ENCODE peak calls at places on chromosomes 1 and 21, in four cellular contexts. E is A549, F is IMR-90, S is K562. W is an unnamed sample.

GRCh38 chr1:182301467-182302198 is 90.0 kb downstream of the GLUL start:
- DNase-seq in E (no peak), S (peak), F (peak), W (peak)

GRCh38 chr21:38027901-38028300 is 111.6 kb upstream of the KCNJ6 start:
- DNase-seq in E (peak), F (no peak), S (no peak), W (no peak)

GRCh38 chr1:208254862-208255261 is 10.7 kb upstream of the PLXNA2 start:
- DNase-seq in E (no peak), S (no peak), F (peak), W (no peak)

GRCh38 chr1:246155923-246156322 is 351.2 kb downstream of the SMYD3 start:
- DNase-seq in F (peak), S (no peak), E (no peak), W (no peak)

GRCh38 chr1:245680395-245680794 is 525.6 kb downstream of the KIF26B start:
- DNase-seq in S (no peak), F (no peak), E (no peak), W (no peak)

GRCh38 chr1:209335090-209335692 is 248.3 kb upstream of the CAMK1G start:
- DNase-seq in F (peak), S (peak), E (peak), W (peak)

GRCh38 chr1:20442920-20443625 is 42.9 kb downstream of the CAMK2N1 start:
- DNase-seq in F (peak), S (no peak), E (no peak), W (no peak)

GRCh38 chr1:220431840-220432239 is 96.1 kb upstream of the MARK1 start:
- DNase-seq in F (no peak), E (no peak), S (no peak), W (no peak)

GRCh38 chr1:224616761-224617409 is 768 bp downstream of the CNIH3 start:
- DNase-seq in S (no peak), E (no peak), F (no peak), W (no peak)

GRCh38 chr1:19203440-19203839 is 6.6 kb downstream of the UBR4 start:
- DNase-seq in E (no peak), F (peak), S (no peak), W (no peak)

GRCh38 chr1:18950415-18951026 is 6.0 kb downstream of the IFFO2 start:
- DNase-seq in E (no peak), S (no peak), F (no peak), W (no peak)

GRCh38 chr1:168112673-168113305 is 23.9 kb downstream of the GPR161 start:
- DNase-seq in F (peak), S (no peak), E (no peak), W (no peak)

GRCh38 chr1:201882665-201883132 is 6.0 kb upstream of the SHISA4 start:
- DNase-seq in S (peak), F (peak), E (no peak), W (no peak)

GRCh38 chr1:85445906-85446305 is 19.1 kb downstream of the DDAH1 start:
- DNase-seq in S (no peak), E (no peak), F (peak), W (no peak)

GRCh38 chr21:34123609-34124008 is 50.2 kb downstream of the MRPS6 start:
- DNase-seq in F (no peak), S (no peak), E (no peak), W (no peak)

GRCh38 chr1:24771574-24771973 is 26.3 kb downstream of the CLIC4 start:
- DNase-seq in S (no peak), F (no peak), E (no peak), W (no peak)

GRCh38 chr1:52569333-52570265 is 16.7 kb upstream of the TUT4 start:
- DNase-seq in E (no peak), F (no peak), S (no peak), W (no peak)

GRCh38 chr21:45013271-45013841 is 61.0 kb upstream of the ADARB1 start:
- DNase-seq in F (no peak), E (no peak), S (no peak), W (peak)

GRCh38 chr1:162612606-162613400 is 19.5 kb upstream of the DDR2 start:
- DNase-seq in E (no peak), S (no peak), F (peak), W (peak)

GRCh38 chr1:229092377-229093257 is 178.3 kb upstream of the RAB4A start:
- DNase-seq in F (no peak), S (no peak), E (no peak), W (no peak)

GRCh38 chr1:230212405-230212936 is 145.4 kb downstream of the GALNT2 start:
- DNase-seq in S (no peak), E (no peak), F (no peak), W (no peak)

GRCh38 chr1:50659107-50659628 is 235.9 kb upstream of the DMRTA2 start:
- DNase-seq in E (no peak), S (no peak), F (no peak), W (no peak)

GRCh38 chr1:185996211-185996610 is 262.0 kb downstream of the HMCN1 start:
- DNase-seq in F (peak), S (no peak), E (no peak), W (no peak)

GRCh38 chr1:78465143-78465542 is 25.6 kb upstream of the PTGFR start:
- DNase-seq in S (no peak), F (no peak), E (no peak), W (no peak)

GRCh38 chr1:184389446-184389845 is 2.6 kb downstream of the C1orf21 start:
- DNase-seq in E (no peak), F (peak), S (no peak), W (no peak)

GRCh38 chr1:62062087-62062486 is 132.6 kb upstream of the L1TD1 start:
- DNase-seq in E (no peak), S (no peak), F (no peak), W (no peak)

GRCh38 chr21:35212393-35213127 is 163.5 kb upstream of the RUNX1 start:
- DNase-seq in F (peak), S (no peak), E (no peak), W (no peak)

GRCh38 chr21:42040411-42041180 is 30.4 kb upstream of the ZBTB21 start:
- DNase-seq in S (no peak), E (peak), F (peak), W (peak)

GRCh38 chr1:206809504-206810084 is 37.3 kb upstream of the IL10 start:
- DNase-seq in F (peak), S (no peak), E (peak), W (peak)

GRCh38 chr1:156667968-156668709 is 9.1 kb downstream of the NES start:
- DNase-seq in F (no peak), E (no peak), S (no peak), W (no peak)

GRCh38 chr1:231629132-231629531 is 2.5 kb downstream of the DISC1 start:
- DNase-seq in S (no peak), E (no peak), F (no peak), W (no peak)

GRCh38 chr21:28138272-28138671 is 854.4 kb downstream of the LTN1 start:
- DNase-seq in F (peak), E (no peak), S (no peak), W (no peak)

GRCh38 chr21:28144653-28145052 is 848.0 kb downstream of the LTN1 start:
- DNase-seq in F (no peak), E (no peak), S (no peak), W (no peak)

GRCh38 chr21:28148400-28149064 is 844.1 kb downstream of the LTN1 start:
- DNase-seq in S (no peak), E (no peak), F (peak), W (no peak)

GRCh38 chr21:28142692-28143091 is 850.0 kb downstream of the LTN1 start:
- DNase-seq in S (no peak), F (peak), E (no peak), W (no peak)

GRCh38 chr21:28144089-28144488 is 848.6 kb downstream of the LTN1 start:
- DNase-seq in E (no peak), F (no peak), S (no peak), W (no peak)
- TF ChIP-seq MAFK in E (peak), F (no peak), S (no peak), W (peak)

GRCh38 chr1:115428262-115428661 is 90.2 kb upstream of the NGF start:
- DNase-seq in E (no peak), F (no peak), S (no peak), W (no peak)
- TF ChIP-seq MAFK in E (no peak), F (no peak), S (no peak), W (no peak)

DNA sequence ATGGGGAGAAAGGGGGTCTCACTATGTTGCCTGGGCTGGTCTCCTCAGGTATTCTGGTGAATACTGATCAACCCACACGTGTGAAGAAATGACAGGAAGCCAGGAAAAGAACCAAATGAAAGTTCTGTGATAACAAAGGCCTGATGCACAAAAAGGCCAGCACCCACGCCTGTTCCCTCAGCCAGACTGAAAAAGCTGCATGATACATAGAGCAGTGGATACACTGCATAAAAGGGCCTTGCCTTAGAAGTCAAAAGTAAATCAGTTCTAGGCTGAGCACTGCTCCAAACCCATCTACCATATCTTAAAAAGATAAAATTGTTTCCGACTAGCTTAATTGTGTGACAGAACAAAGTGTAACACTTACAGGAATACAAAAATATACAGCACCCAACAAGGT is 36.9 kb upstream of the PSMG1 start:
- DNase-seq in E (no peak), S (no peak), F (no peak), W (no peak)
- TF ChIP-seq MAFK in E (no peak), S (no peak), F (no peak), W (no peak)

GRCh38 chr1:1291611-1292441 is 11.6 kb downstream of the SCNN1D start:
- DNase-seq in F (peak), E (no peak), S (peak), W (peak)
- TF ChIP-seq MAFK in F (no peak), E (no peak), S (no peak), W (no peak)

W was measured in HepG2.